ENCODE peak calls at places on chromosomes 4 and X, in four cellular contexts. M is H1, V is GM12878, U is HepG2. N is an unnamed sample.

GRCh38 chr4:159021597-159022385 is 81.1 kb upstream of the RAPGEF2 start:
- DNase-seq in M (no peak), V (no peak), U (no peak), N (peak; percentile 60)

GRCh38 chrX:97984641-97985040 is 1100.9 kb downstream of the RPA4 start:
- DNase-seq in M (no peak), V (no peak), U (no peak), N (peak; percentile 49)

GRCh38 chr4:76194325-76194724 is 19.3 kb downstream of the SCARB2 start:
- DNase-seq in M (no peak), V (no peak), U (no peak), N (no peak)

GRCh38 chr4:41319553-41319952 is 62.8 kb downstream of the UCHL1 start:
- DNase-seq in M (no peak), V (no peak), U (peak; percentile 10), N (no peak)

GRCh38 chr4:150874386-150875226 is 140.5 kb downstream of the LRBA start:
- DNase-seq in M (no peak), V (no peak), U (no peak), N (no peak)

GRCh38 chr4:142402925-142403324 is 443.2 kb downstream of the INPP4B start:
- DNase-seq in M (no peak), V (no peak), U (no peak), N (no peak)

GRCh38 chrX:124421898-124422622 is 75.7 kb downstream of the SH2D1A start:
- DNase-seq in M (no peak), V (no peak), U (no peak), N (peak; percentile 15)

GRCh38 chr4:145567471-145567870 is 51.7 kb upstream of the MMAA start:
- DNase-seq in M (no peak), V (no peak), U (no peak), N (no peak)

GRCh38 chr4:8439914-8440490 is 521 bp downstream of the ACOX3 start:
- DNase-seq in M (no peak), V (no peak), U (peak; percentile 41), N (no peak)

GRCh38 chr4:83440148-83440814 is 15.3 kb downstream of the HELQ start:
- DNase-seq in M (no peak), V (no peak), U (no peak), N (no peak)

GRCh38 chr4:144579411-144580020 is 66.4 kb upstream of the HHIP start:
- DNase-seq in M (no peak), V (no peak), U (no peak), N (no peak)

GRCh38 chrX:10629905-10630304 is 9.5 kb upstream of the MID1 start:
- DNase-seq in M (no peak), V (no peak), U (no peak), N (no peak)

GRCh38 chrX:148204195-148204594 is 223.1 kb downstream of the FMR1NB start:
- DNase-seq in M (no peak), V (no peak), U (no peak), N (no peak)

GRCh38 chr4:66569228-66569627 is 898.9 kb upstream of the EPHA5 start:
- DNase-seq in M (no peak), V (no peak), U (no peak), N (no peak)

GRCh38 chrX:18565727-18566126 is 106.2 kb downstream of the RS1 start:
- DNase-seq in M (no peak), V (no peak), U (no peak), N (peak; percentile 20)

GRCh38 chr4:47553329-47554125 is 68.5 kb downstream of the ATP10D start:
- DNase-seq in M (no peak), V (no peak), U (no peak), N (no peak)

GRCh38 chrX:10633722-10634121 is 13.3 kb upstream of the MID1 start:
- DNase-seq in M (no peak), V (no peak), U (no peak), N (peak; percentile 50)

GRCh38 chr4:190019023-190019858 is 7.8 kb downstream of the FRG2 start:
- DNase-seq in M (no peak), V (no peak), U (no peak), N (no peak)

GRCh38 chr4:162061214-162061613 is 102.6 kb downstream of the FSTL5 start:
- DNase-seq in M (peak; percentile 23), V (no peak), U (no peak), N (peak; percentile 28)

GRCh38 chr4:7788193-7788592 is 151.5 kb downstream of the AFAP1 start:
- DNase-seq in M (no peak), V (no peak), U (no peak), N (no peak)

GRCh38 chrX:43573441-43574015 is 82.6 kb upstream of the MAOA start:
- DNase-seq in M (no peak), V (no peak), U (no peak), N (no peak)

GRCh38 chr4:169051936-169052335 is 41.9 kb upstream of the CBR4 start:
- DNase-seq in M (no peak), V (no peak), U (no peak), N (no peak)

GRCh38 chr4:79049840-79050520 is 110.7 kb upstream of the PAQR3 start:
- DNase-seq in M (no peak), V (no peak), U (no peak), N (no peak)

GRCh38 chr4:147361726-147362125 is 119.2 kb upstream of the EDNRA start:
- DNase-seq in M (no peak), V (no peak), U (no peak), N (no peak)

GRCh38 chr4:176002007-176002623 is 63.5 kb upstream of the WDR17 start:
- DNase-seq in M (peak; percentile 5), V (no peak), U (no peak), N (peak; percentile 16)

GRCh38 chr4:150258569-150258968 is 180.3 kb downstream of the DCLK2 start:
- DNase-seq in M (no peak), V (no peak), U (no peak), N (no peak)

GRCh38 chr4:84913176-84913575 is 53.3 kb downstream of the WDFY3 start:
- DNase-seq in M (no peak), V (no peak), U (no peak), N (no peak)

GRCh38 chr4:10661047-10661446 is 23.5 kb downstream of the CLNK start:
- DNase-seq in M (no peak), V (no peak), U (no peak), N (no peak)

GRCh38 chr4:105145059-105145912 is 1.4 kb upstream of the TET2 start:
- DNase-seq in M (no peak), V (no peak), U (no peak), N (no peak)

GRCh38 chr4:151371045-151371605 is 37.9 kb upstream of the FHIP1A start:
- DNase-seq in M (no peak), V (no peak), U (no peak), N (no peak)

DNA sequence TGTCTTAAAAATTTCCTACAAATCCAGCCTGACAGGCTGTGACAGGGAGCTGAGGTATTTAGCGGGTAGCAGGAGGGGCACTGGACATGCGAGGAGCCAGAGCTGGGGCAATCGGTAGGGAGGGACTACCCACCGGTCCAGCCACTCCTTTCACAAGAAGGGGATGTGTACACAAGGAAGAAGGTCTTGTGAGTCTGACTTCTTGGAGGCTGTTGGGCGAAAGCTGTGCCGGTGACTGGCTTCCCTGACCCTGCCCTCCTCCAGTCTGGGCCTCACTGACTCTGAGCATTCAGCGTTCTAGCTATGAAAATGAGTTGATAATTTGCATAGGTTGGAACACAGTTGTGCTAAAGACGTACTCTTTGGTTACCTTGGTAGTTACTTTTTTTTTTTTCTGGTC is 12.7 kb upstream of the CXCL8 start:
- DNase-seq in M (no peak), V (no peak), U (no peak), N (no peak)
- TF ChIP-seq YY1 in M (no peak), V (no peak), U (no peak), N (no peak)

GRCh38 chr4:101597204-101597603 is 193.3 kb upstream of the BANK1 start:
- DNase-seq in M (no peak), V (peak; percentile 5), U (no peak), N (no peak)

GRCh38 chr4:101604976-101605375 is 185.6 kb upstream of the BANK1 start:
- DNase-seq in M (no peak), V (no peak), U (no peak), N (no peak)

GRCh38 chr4:101596786-101597185 is 193.7 kb upstream of the BANK1 start:
- DNase-seq in M (no peak), V (peak; percentile 3), U (no peak), N (no peak)

GRCh38 chr4:101599620-101600019 is 190.9 kb upstream of the BANK1 start:
- DNase-seq in M (no peak), V (no peak), U (no peak), N (no peak)

GRCh38 chr4:101600287-101600686 is 190.2 kb upstream of the BANK1 start:
- DNase-seq in M (no peak), V (no peak), U (no peak), N (no peak)
- TF ChIP-seq SUZ12 in M (no peak), V (no peak), U (no peak), N (no peak)

GRCh38 chr4:27861802-27862201 is 1001.2 kb downstream of the STIM2 start:
- DNase-seq in M (no peak), V (no peak), U (no peak), N (no peak)

DNA sequence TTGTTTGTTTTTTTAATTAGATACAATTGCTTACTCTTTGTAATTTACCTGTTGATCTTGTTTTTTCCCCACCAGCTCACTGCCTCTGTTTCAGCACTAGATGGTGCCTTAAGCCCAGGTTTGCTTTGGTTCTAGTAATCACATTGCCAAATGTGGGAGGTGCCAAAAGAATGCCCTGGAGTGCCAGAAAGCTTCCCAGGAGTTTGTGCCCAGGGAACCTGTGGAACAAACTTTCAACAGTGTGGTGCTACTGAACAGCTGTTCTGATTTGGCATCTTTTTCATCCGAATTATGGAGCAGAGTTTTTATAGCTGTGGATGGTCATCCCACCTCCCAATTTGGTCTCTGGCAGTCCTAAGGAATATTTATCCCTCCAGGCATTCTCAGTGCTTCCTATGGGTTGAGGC is 1000.7 kb downstream of the STIM2 start:
- DNase-seq in M (peak; percentile 25), V (no peak), U (peak; percentile 25), N (peak; percentile 46)
- TF ChIP-seq ZNF274 in M (no peak), V (no peak), U (no peak), N (no peak)

GRCh38 chrX:23797371-23798128 is 14.6 kb downstream of the SAT1 start:
- DNase-seq in M (no peak), V (no peak), U (no peak), N (no peak)
- TF ChIP-seq YY1 in M (no peak), V (no peak), U (no peak), N (no peak)

GRCh38 chr4:107742791-107743190 is 22.8 kb upstream of the PAPSS1 start:
- DNase-seq in M (no peak), V (no peak), U (no peak), N (no peak)

GRCh38 chr4:107744532-107744931 is 24.5 kb upstream of the PAPSS1 start:
- DNase-seq in M (no peak), V (no peak), U (no peak), N (no peak)

GRCh38 chr4:107751670-107752069 is 31.6 kb upstream of the PAPSS1 start:
- DNase-seq in M (no peak), V (no peak), U (peak; percentile 48), N (no peak)

GRCh38 chr4:107743532-107743931 is 23.5 kb upstream of the PAPSS1 start:
- DNase-seq in M (no peak), V (no peak), U (no peak), N (no peak)

GRCh38 chr4:107747748-107748486 is 27.9 kb upstream of the PAPSS1 start:
- DNase-seq in M (no peak), V (no peak), U (no peak), N (no peak)
- TF ChIP-seq SUZ12 in M (no peak), V (no peak), U (no peak), N (no peak)

GRCh38 chrX:88865634-88866033 is 118.6 kb downstream of the CPXCR1 start:
- DNase-seq in M (no peak), V (no peak), U (no peak), N (no peak)

GRCh38 chrX:88863726-88864125 is 116.7 kb downstream of the CPXCR1 start:
- DNase-seq in M (no peak), V (no peak), U (no peak), N (no peak)
- TF ChIP-seq ZNF274 in M (no peak), V (no peak), U (no peak), N (no peak)